ENCODE peak calls at places on chromosomes 7 and 10, in six cellular contexts. H, S, O, N, W and R are unnamed samples.

GRCh38 chr7:103569621-103570305 is 123.8 kb upstream of the SLC26A5 start:
- DNase-seq in W (no peak), S (no peak), N (no peak), H (no peak), O (no peak), R (no peak)

GRCh38 chr7:103689262-103689661 is 243.3 kb upstream of the SLC26A5 start:
- DNase-seq in O (no peak), W (no peak), S (no peak), H (no peak), N (no peak), R (no peak)

GRCh38 chr7:155913719-155914118 is 101.5 kb upstream of the SHH start:
- DNase-seq in W (no peak), S (no peak), H (no peak), O (no peak), N (no peak), R (no peak)

GRCh38 chr10:50636576-50636975 is 12.8 kb upstream of the SGMS1 start:
- DNase-seq in H (no peak), W (no peak), N (no peak), S (peak; percentile 18), O (no peak), R (no peak)

GRCh38 chr7:81693894-81694293 is 76.0 kb downstream of the HGF start:
- DNase-seq in H (no peak), S (no peak), W (no peak), N (no peak), O (no peak), R (no peak)

GRCh38 chr10:44935201-44935960 is 24.2 kb upstream of the RASSF4 start:
- DNase-seq in H (no peak), S (no peak), N (no peak), O (peak; percentile 50), W (peak; percentile 72), R (peak; percentile 58)

GRCh38 chr10:133079836-133080682 is 7.7 kb upstream of the ADGRA1 start:
- DNase-seq in N (no peak), O (no peak), H (no peak), S (no peak), W (no peak), R (no peak)

GRCh38 chr10:114996542-114996941 is 58.5 kb downstream of the TRUB1 start:
- DNase-seq in W (no peak), O (no peak), S (no peak), N (no peak), H (no peak), R (no peak)

GRCh38 chr7:50591480-50592438 is 26.6 kb upstream of the DDC start:
- DNase-seq in H (no peak), W (no peak), N (no peak), S (no peak), O (no peak), R (peak; percentile 44)

GRCh38 chr10:95729323-95730055 is 26.5 kb upstream of the ENTPD1 start:
- DNase-seq in S (no peak), H (no peak), O (no peak), N (no peak), W (no peak), R (no peak)

GRCh38 chr10:110317866-110318850 is 13.4 kb upstream of the SMNDC1 start:
- DNase-seq in S (no peak), W (no peak), O (no peak), N (no peak), H (no peak), R (no peak)

GRCh38 chr7:158396301-158396905 is 191.2 kb downstream of the PTPRN2 start:
- DNase-seq in O (no peak), N (no peak), S (no peak), H (no peak), W (no peak), R (no peak)

DNA sequence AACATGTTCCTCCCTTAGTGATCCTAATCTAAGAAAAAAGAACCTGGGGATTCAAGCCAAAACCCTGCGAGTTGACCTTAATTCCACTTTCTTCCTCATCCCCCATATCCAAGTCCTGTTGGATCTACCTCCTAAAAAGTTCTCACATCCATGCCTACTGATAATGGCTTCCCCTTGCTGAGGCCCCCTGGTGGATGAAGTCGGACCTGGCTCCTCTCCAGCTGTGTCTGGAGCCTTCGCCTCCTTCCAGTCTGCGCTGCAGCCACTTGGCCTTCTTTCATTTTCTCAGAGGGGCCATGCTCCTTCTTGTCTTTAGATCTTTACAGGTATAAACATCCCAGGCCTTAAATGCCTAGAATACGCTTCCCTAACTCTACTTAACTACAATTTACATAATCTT is 8.1 kb downstream of the PDE1C start:
- DNase-seq in S (no peak), H (peak; percentile 37), O (peak; percentile 91), N (peak; percentile 31), W (peak; percentile 23), R (no peak)
- TF ChIP-seq CTCF in S (no peak), H (peak; percentile 52), O (peak; percentile 89), N (peak; percentile 72), W (peak; percentile 26), R (peak; percentile 79)

DNA sequence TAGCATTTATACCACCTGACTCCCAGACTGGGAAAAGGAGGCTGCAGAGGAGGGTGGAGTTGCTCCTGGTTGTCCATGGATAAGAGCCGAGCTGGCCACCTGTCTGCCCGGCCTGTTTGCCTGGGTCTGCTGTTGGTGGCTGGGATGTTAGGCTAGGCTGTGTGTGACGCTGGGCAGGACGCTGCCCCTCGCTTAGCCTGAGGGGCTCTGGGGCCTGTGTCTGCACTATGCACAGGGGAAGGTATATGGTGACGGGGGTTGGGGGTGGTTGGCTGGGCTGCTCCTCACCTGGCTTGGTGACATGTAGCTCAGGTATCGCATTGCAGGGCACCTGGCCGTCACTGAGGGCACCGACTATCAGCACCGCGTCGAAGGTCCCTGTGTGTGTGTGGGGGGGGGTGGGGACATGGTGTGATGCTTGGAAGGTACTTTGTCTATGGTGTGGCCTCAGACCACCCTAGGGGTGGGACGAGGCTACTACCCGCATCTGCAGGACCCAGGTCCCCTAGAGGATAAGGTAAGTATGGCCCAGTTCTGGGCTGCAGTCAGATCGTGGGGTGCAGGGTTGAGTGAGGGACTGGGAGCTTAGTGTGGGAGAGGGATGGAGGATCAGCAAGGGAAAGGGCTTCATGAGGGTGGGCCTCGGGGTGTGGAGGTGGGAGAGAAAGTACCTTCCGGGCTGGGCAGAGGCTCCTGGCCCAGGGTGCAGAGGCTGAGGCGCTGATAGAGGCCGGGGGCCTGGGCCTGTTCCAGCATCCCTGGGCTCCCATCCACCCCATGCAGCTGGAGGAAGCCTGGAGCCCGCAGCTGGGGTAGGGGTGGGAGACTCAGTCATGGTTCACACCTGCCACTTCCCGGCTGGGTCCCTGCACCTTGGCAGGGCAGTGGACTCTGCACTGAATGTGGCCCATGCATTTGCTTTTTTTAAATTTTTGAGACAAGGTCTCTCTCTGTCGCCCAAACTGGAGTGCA is 2.3 kb downstream of the METTL27 start:
- DNase-seq in W (no peak), S (no peak), N (no peak), O (no peak), H (no peak), R (no peak)
- TF ChIP-seq CTCF in W (no peak), S (no peak), N (no peak), O (no peak), H (no peak), R (peak; percentile 34)

DNA sequence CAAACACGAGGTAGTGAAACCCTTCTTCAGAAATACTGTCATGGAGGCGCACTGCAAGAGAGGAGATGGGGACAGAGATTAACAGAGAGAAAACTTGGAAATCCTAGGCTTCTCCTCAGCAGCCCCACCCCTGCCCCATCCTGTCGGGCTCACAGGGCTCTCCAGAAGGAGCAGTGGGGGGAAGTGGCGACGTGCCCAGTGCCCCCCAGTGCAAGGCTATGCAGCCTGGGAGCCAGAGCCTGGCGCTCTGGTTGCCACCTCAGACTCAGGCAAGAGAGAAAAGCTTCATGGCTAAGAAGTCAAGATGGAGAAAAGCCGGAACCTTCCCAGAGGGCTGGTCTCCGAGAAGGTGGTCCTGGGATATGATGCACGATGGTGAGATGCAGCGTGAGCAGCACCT is 21.2 kb downstream of the CAMK2G start:
- DNase-seq in S (no peak), N (no peak), O (no peak), H (no peak), W (no peak), R (no peak)
- TF ChIP-seq CTCF in S (no peak), N (no peak), O (no peak), H (no peak), W (no peak), R (no peak)

GRCh38 chr7:55178863-55179773 is 160.3 kb downstream of the EGFR start:
- DNase-seq in H (no peak), O (no peak), W (no peak), N (no peak), S (no peak), R (no peak)

GRCh38 chr7:55181774-55182173 is 163.0 kb downstream of the EGFR start:
- DNase-seq in S (no peak), N (no peak), H (no peak), O (no peak), W (no peak), R (no peak)

GRCh38 chr7:55179897-55180682 is 161.3 kb downstream of the EGFR start:
- DNase-seq in O (no peak), S (no peak), W (no peak), H (no peak), N (no peak), R (no peak)

GRCh38 chr7:55178292-55178862 is 159.6 kb downstream of the EGFR start:
- DNase-seq in O (no peak), N (no peak), W (no peak), H (no peak), S (no peak), R (no peak)

GRCh38 chr7:55180821-55181542 is 162.2 kb downstream of the EGFR start:
- DNase-seq in S (no peak), H (no peak), N (no peak), W (no peak), O (no peak), R (no peak)
- TF ChIP-seq CTCF in S (no peak), H (no peak), N (no peak), W (no peak), O (no peak), R (no peak)

DNA sequence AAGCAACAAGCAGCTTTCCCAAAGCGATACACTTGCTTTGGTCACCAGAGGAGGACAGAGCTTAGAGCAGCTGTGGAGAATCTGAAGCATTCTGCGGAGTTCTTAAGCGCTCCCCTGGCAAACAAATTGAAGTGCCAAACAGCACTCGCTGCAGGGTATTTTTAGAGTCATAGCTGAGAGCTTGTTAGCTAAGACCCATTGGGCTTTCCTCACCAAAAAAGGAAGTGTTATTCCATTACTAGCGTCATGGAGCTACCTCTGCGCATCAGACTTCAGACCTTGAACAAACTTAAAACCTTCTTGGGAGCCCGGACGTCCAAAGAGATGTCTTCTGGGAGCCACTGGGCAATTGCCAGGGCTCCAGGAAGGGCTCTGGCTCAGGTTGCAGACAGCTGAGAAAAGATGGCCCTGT is 23.2 kb upstream of the BMPR1A start:
- DNase-seq in H (no peak), O (no peak), N (no peak), W (no peak), S (no peak), R (no peak)
- TF ChIP-seq CTCF in H (no peak), O (no peak), N (no peak), W (no peak), S (no peak), R (no peak)

GRCh38 chr10:85612378-85612775 is 754.2 kb downstream of the GRID1 start:
- DNase-seq in H (no peak), O (no peak), W (no peak), N (no peak), S (no peak), R (peak; percentile 31)
- TF ChIP-seq CTCF in H (no peak), O (no peak), W (no peak), N (no peak), S (no peak), R (no peak)

DNA sequence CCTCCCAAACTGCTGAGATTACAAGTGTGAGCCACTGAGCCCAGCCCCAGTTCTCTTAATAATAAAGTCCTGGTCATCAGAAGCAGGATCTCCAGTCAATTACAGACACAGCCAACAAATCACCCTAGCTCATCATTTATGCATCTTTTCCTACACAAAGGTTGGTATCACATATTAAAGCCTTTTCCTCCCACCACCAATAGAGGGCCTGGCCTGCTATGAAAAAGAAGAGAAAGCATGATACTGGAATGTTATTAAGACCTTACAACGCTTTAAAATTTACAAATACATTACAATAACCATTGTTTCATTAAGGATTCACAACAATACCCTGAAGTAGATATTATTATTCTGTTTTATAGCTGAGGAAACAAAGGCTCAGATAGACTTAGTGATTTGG is 25.9 kb downstream of the VAX1 start:
- DNase-seq in H (no peak), S (no peak), O (no peak), N (no peak), W (no peak), R (no peak)
- TF ChIP-seq CTCF in H (no peak), S (no peak), O (peak; percentile 27), N (peak; percentile 41), W (no peak), R (peak; percentile 60)